ENCODE peak calls at places on chromosomes 7 and 10, in nine cellular contexts. K, C, J, T, N, D, O, Q and U are unnamed samples.

GRCh38 chr10:84007482-84007881 is 131.8 kb upstream of the GHITM start:
- DNase-seq in O (no peak), T (no peak), K (no peak), D (no peak), Q (no peak), J (no peak), N (no peak), C (no peak), U (no peak)

GRCh38 chr7:155361363-155361680 is 63.6 kb downstream of the INSIG1 start:
- DNase-seq in O (no peak), N (no peak), D (no peak), Q (no peak), T (no peak), K (peak), C (no peak), J (peak), U (no peak)

GRCh38 chr7:64307254-64308018 is 6.3 kb upstream of the ZNF736 start:
- DNase-seq in K (peak), N (peak), J (peak), C (peak), D (peak), Q (peak), O (peak), T (peak), U (peak)

GRCh38 chr7:35697414-35698175 is 2.7 kb upstream of the HERPUD2 start:
- DNase-seq in Q (no peak), K (no peak), T (peak), C (no peak), D (peak), N (peak), O (peak), J (no peak), U (no peak)

GRCh38 chr7:98998821-98999725 is 120.7 kb downstream of the TRRAP start:
- DNase-seq in O (no peak), N (no peak), K (no peak), C (no peak), J (no peak), T (peak), D (peak), Q (no peak), U (no peak)

GRCh38 chr10:123635131-123635530 is 31.0 kb upstream of the GPR26 start:
- DNase-seq in Q (no peak), J (no peak), O (no peak), N (no peak), T (no peak), D (no peak), C (no peak), K (no peak), U (no peak)

GRCh38 chr10:79132681-79133381 is 64.1 kb downstream of the ZMIZ1 start:
- DNase-seq in T (no peak), J (no peak), O (no peak), K (peak), N (no peak), C (peak), D (no peak), Q (no peak), U (no peak)

GRCh38 chr10:17851611-17852010 is 42.5 kb downstream of the MRC1 start:
- DNase-seq in K (peak), J (no peak), D (peak), C (no peak), Q (no peak), T (no peak), N (no peak), O (no peak), U (no peak)

GRCh38 chr7:73667344-73668102 is at the start of gene VPS37D:
- DNase-seq in Q (peak), J (peak), K (peak), D (peak), T (peak), C (peak), N (peak), O (peak), U (peak)

GRCh38 chr10:98608417-98608816 is 161.7 kb upstream of the HPS1 start:
- DNase-seq in J (no peak), K (peak), C (no peak), D (peak), O (no peak), T (peak), N (no peak), Q (no peak), U (no peak)

GRCh38 chr10:115355162-115355760 is 262.1 kb downstream of the ATRNL1 start:
- DNase-seq in D (peak), J (peak), C (no peak), K (no peak), O (peak), T (peak), N (peak), Q (peak), U (peak)
- TF ChIP-seq CTCF in D (peak), J (peak), C (peak), K (peak), O (peak), T (peak), N (peak), Q (peak), U (peak)

DNA sequence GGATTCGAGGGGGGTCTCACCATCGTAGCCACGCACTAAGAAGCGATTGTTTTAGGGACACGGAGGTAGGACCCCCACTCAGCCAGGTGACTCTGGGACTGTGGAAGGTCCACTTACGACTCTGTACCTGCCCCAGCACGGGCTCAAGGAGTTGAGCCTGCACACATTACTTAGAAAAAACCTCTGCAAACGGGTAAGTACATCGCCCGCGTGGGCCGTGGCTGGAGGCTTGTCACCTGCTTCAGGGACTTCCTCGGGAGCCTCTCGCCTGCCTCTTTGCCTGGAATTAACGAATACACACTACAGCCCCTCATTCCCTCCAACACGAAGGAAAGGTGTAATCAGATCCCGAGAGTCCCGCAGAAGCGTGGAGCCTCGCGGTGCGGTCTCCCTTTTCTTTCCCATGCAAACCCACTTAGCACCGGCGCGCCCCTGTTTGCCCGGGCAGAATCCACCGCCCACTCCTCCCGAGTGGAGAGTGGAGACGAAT is 818 bp downstream of the PODXL start:
- DNase-seq in J (peak), T (no peak), K (no peak), C (no peak), N (no peak), D (no peak), Q (no peak), O (no peak), U (no peak)
- H3K4me3 ChIP-seq in J (peak), T (no peak), K (peak), C (peak), N (no peak), D (peak), Q (peak), O (peak), U (peak)

DNA sequence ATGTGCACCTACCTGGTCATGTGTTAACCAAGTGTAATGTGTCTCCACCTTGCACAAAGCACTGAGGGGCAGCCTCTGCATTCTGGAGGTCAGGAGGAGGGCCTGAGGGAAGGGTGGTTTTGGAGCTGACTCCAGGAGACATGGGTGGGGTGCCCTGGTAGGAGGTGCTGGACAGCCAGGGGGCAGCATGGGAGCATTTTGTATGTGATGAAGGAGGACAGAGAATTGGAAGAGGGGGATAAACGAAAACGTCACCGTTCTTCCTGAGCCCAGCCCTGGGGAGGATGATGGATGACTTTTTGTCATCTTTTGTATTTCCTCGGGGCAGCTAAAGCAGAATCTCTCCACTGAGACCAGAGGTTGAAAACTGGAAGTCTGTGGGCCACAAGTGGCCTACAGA is 242.3 kb downstream of the VTI1A start:
- DNase-seq in T (peak), C (peak), K (no peak), D (peak), O (peak), N (peak), J (no peak), Q (no peak), U (no peak)
- TF ChIP-seq CTCF in T (peak), C (no peak), K (peak), D (peak), O (peak), N (peak), J (no peak), Q (peak), U (no peak)

GRCh38 chr10:13703997-13704536 is 117.3 kb downstream of the PRPF18 start:
- DNase-seq in N (no peak), J (no peak), Q (no peak), D (no peak), K (no peak), T (no peak), C (no peak), O (no peak), U (no peak)
- H3K4me3 ChIP-seq in N (no peak), J (no peak), Q (peak), D (no peak), K (no peak), T (no peak), C (no peak), O (peak), U (no peak)

DNA sequence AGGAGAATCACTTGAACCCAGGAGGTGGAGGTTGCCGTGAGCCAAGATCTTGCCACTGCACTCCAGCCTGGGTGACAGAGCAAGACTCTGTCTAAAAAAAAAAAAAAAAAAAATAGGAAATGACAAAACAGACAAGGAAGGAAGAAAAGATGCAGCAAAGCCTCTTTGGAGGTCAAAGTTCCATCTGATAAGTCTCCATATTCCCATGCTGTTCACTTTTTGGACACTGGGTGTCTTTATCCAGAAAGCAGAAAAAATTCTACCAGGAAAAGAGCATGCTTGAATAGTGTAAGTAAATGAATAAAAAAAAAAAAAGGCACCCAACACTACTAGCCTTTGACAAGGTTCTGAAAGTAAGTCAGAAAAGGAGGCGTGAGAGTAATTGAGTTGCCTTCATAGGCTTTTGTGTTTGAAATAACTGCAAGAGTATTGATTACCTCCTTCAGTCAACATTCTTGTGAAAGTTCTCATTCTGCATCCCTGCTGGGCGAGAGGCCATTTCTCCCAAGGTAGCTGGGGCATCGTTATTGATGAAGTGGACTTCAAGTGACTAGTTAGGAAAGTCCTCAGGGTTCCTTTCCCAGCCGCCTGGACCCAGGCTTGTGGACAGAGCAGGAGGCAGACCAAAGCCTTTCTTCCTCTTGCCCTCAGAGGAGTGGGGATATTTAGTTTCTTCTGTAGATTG is 133.3 kb upstream of the KIF5B start:
- DNase-seq in D (peak), N (no peak), C (no peak), T (peak), O (peak), Q (no peak), K (no peak), J (no peak), U (no peak)
- TF ChIP-seq CTCF in D (peak), N (no peak), C (no peak), T (peak), O (peak), Q (no peak), K (no peak), J (no peak), U (no peak)

GRCh38 chr10:1058017-1058416 is 1.8 kb downstream of the WDR37 start:
- DNase-seq in C (no peak), K (no peak), T (no peak), N (no peak), O (no peak), D (no peak), J (no peak), Q (no peak), U (no peak)
- H3K4me3 ChIP-seq in C (no peak), K (peak), T (no peak), N (no peak), O (no peak), D (peak), J (no peak), Q (peak), U (peak)

GRCh38 chr10:99711129-99711719 is 20.7 kb downstream of the COX15 start:
- DNase-seq in T (peak), O (peak), J (peak), K (no peak), N (peak), D (peak), C (no peak), Q (peak), U (peak)

GRCh38 chr10:99714446-99714845 is 17.5 kb downstream of the COX15 start:
- DNase-seq in O (no peak), D (no peak), N (no peak), C (no peak), J (no peak), K (no peak), Q (no peak), T (no peak), U (no peak)

GRCh38 chr10:99708428-99709010 is 23.4 kb downstream of the COX15 start:
- DNase-seq in J (no peak), T (no peak), K (no peak), C (no peak), O (no peak), N (no peak), D (no peak), Q (no peak), U (no peak)

DNA sequence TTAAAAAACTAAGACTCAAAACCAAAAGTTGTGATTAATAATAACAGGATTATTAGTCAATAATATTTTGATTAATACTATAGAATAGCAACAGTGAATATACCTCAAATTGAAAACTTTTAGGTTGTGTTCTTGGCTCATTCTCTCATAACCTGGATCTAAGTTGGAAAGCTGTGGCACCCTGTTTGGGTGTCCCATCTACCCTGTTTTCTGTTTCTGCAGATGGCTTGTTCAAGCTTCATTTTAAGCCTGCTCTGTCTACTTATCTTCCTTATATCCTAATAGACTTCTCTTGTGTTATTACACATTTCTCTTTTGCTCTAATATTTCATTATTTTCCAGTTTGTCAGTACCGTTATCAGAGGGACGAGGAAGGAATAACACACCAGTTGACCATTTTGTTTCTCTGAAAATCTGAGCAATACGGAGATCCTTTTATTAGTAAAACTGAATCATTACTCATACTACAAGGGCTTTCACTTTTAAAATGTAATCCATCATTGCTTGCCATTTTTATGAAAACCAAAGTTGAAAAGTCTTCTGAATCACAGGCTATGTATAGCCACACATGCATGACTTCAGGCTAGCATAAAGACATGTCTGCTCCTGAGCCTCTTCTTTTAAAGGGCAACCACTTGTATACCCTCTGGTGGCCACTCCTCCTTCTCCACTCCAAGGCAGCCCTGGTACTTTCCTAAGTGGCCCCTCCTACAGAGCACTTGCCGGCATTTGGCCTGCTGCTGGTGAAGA is 22.3 kb downstream of the COX15 start:
- DNase-seq in K (no peak), C (no peak), T (peak), Q (no peak), O (no peak), D (peak), N (peak), J (no peak), U (peak)
- TF ChIP-seq CTCF in K (no peak), C (no peak), T (peak), Q (no peak), O (no peak), D (peak), N (no peak), J (no peak), U (no peak)

GRCh38 chr7:135745702-135746312 is 2.8 kb downstream of the FAM180A start:
- DNase-seq in N (peak), Q (peak), D (peak), J (no peak), T (peak), C (peak), O (peak), K (peak), U (no peak)

GRCh38 chr7:135748770-135749169 is at the start of gene FAM180A:
- DNase-seq in N (peak), T (peak), K (peak), D (peak), Q (peak), O (peak), C (peak), J (no peak), U (no peak)

GRCh38 chr7:135743907-135744789 is 4.5 kb downstream of the FAM180A start:
- DNase-seq in N (no peak), K (no peak), C (no peak), J (no peak), Q (no peak), O (peak), D (peak), T (peak), U (no peak)

GRCh38 chr7:135744938-135745701 is 3.5 kb downstream of the FAM180A start:
- DNase-seq in T (peak), O (peak), C (no peak), Q (no peak), N (peak), J (no peak), K (no peak), D (peak), U (no peak)

GRCh38 chr7:135747366-135747765 is 1.2 kb downstream of the FAM180A start:
- DNase-seq in T (peak), C (no peak), J (no peak), K (no peak), D (no peak), N (no peak), Q (no peak), O (no peak), U (no peak)
- H3K4me3 ChIP-seq in T (peak), C (no peak), J (no peak), K (no peak), D (peak), N (no peak), Q (no peak), O (peak), U (no peak)